ENCODE peak calls at places on chromosomes 1 and 21, in eight cellular contexts. J, G, P, E, U, Z, M and A are unnamed samples.
A peak's percentile ranks its signal among the peaks of the same experiment; 100 is the strongest.

GRCh38 chr1:217275617-217276398 is 355.1 kb downstream of the GPATCH2 start:
- DNase-seq in J (peak; percentile 74), G (no peak), P (no peak), E (peak; percentile 90), U (no peak), Z (peak; percentile 10), M (no peak), A (peak; percentile 76)

GRCh38 chr1:31414692-31415370 is 1.8 kb downstream of the SERINC2 start:
- DNase-seq in J (no peak), G (no peak), P (peak; percentile 59), E (peak; percentile 33), U (no peak), Z (no peak), M (no peak), A (no peak)

GRCh38 chr1:16204634-16205332 is 7.7 kb downstream of the ARHGEF19 start:
- DNase-seq in J (no peak), G (peak; percentile 64), P (peak; percentile 88), E (no peak), U (no peak), Z (no peak), M (peak; percentile 46), A (no peak)

GRCh38 chr21:43916076-43916475 is 51.1 kb downstream of the AGPAT3 start:
- DNase-seq in J (no peak), G (no peak), P (no peak), E (no peak), U (no peak), Z (no peak), M (no peak), A (no peak)

GRCh38 chr1:12438349-12438924 is 179.6 kb downstream of the DHRS3 start:
- DNase-seq in J (no peak), G (no peak), P (no peak), E (no peak), U (no peak), Z (no peak), M (no peak), A (no peak)

GRCh38 chr1:235105051-235106043 is 23.3 kb downstream of the TOMM20 start:
- DNase-seq in J (no peak), G (no peak), P (peak; percentile 49), E (peak; percentile 41), U (no peak), Z (peak; percentile 59), M (no peak), A (no peak)

GRCh38 chr1:207962716-207963428 is 51.9 kb upstream of the CD34 start:
- DNase-seq in J (peak; percentile 54), G (peak; percentile 45), P (no peak), E (peak; percentile 41), U (no peak), Z (peak; percentile 26), M (peak; percentile 71), A (no peak)

GRCh38 chr1:156062189-156062588 is 1.2 kb downstream of the RAB25 start:
- DNase-seq in J (no peak), G (peak; percentile 40), P (peak; percentile 57), E (no peak), U (no peak), Z (no peak), M (no peak), A (no peak)

GRCh38 chr1:53046930-53047329 is 15.1 kb upstream of the PODN start:
- DNase-seq in J (peak; percentile 82), G (no peak), P (peak; percentile 62), E (peak; percentile 73), U (no peak), Z (peak; percentile 34), M (peak; percentile 54), A (no peak)

GRCh38 chr1:241802849-241803248 is 45.2 kb upstream of the EXO1 start:
- DNase-seq in J (no peak), G (no peak), P (no peak), E (peak; percentile 16), U (no peak), Z (no peak), M (no peak), A (no peak)

GRCh38 chr1:91697322-91698260 is 188.4 kb downstream of the TGFBR3 start:
- DNase-seq in J (peak; percentile 92), G (no peak), P (no peak), E (peak; percentile 96), U (no peak), Z (no peak), M (no peak), A (peak; percentile 78)

GRCh38 chr1:7975212-7975865 is 13.8 kb downstream of the PARK7 start:
- DNase-seq in J (peak; percentile 86), G (peak; percentile 91), P (peak; percentile 94), E (peak; percentile 78), U (no peak), Z (peak; percentile 64), M (peak; percentile 66), A (peak; percentile 28)

GRCh38 chr1:229769809-229770208 is 143.8 kb downstream of the URB2 start:
- DNase-seq in J (no peak), G (no peak), P (no peak), E (no peak), U (no peak), Z (no peak), M (no peak), A (no peak)

GRCh38 chr1:174998569-174999215 is 1.1 kb upstream of the CACYBP start:
- DNase-seq in J (peak; percentile 55), G (peak; percentile 75), P (peak; percentile 63), E (peak; percentile 63), U (no peak), Z (peak; percentile 54), M (no peak), A (no peak)

GRCh38 chr21:35438643-35439404 is 389.7 kb upstream of the RUNX1 start:
- DNase-seq in J (peak; percentile 23), G (peak; percentile 24), P (peak; percentile 49), E (no peak), U (no peak), Z (no peak), M (no peak), A (no peak)

GRCh38 chr1:17588048-17588781 is 48.7 kb downstream of the ARHGEF10L start:
- DNase-seq in J (peak; percentile 64), G (peak; percentile 91), P (peak; percentile 88), E (peak; percentile 48), U (peak; percentile 39), Z (peak; percentile 79), M (peak; percentile 77), A (no peak)

GRCh38 chr1:88917321-88918025 is 26.1 kb upstream of the GTF2B start:
- DNase-seq in J (no peak), G (no peak), P (no peak), E (peak; percentile 5), U (no peak), Z (no peak), M (no peak), A (no peak)

GRCh38 chr1:207076181-207076949 is 12.3 kb upstream of the C4BPB start:
- DNase-seq in J (peak; percentile 13), G (no peak), P (peak; percentile 10), E (peak; percentile 11), U (no peak), Z (no peak), M (no peak), A (no peak)

DNA sequence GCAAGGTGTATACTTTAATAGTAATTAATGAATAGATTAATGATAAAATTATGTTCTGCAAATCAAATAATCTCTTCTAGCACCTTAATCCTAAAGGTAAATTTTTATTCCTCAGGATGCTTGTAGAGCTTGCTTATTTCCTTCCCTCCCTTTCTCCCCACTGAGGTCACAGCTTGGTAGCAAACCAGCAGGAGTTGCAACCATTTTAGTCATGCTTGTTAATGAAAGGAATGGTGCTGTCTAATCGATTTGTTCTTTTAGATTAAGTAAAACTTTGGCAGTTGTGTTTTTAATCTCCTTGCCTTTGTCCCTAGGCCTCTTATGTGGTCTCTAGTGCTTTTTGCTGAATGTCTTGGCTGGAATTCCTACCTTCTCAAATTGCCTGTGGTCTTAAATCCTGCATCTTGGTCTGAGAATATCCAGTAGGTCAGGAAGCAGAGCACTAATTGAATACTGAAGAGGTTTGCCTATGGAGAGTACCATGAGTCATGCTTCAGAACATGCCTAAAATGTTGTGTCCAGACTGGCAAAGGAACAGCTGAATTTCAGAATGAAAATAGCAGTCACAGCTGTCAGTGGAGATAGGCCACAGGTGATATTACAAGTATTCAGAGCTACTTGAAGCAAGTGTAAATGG is 36.3 kb upstream of the RWDD3 start:
- DNase-seq in J (peak; percentile 19), G (no peak), P (no peak), E (peak; percentile 47), U (no peak), Z (no peak), M (no peak), A (peak; percentile 44)
- H3K4me3 ChIP-seq in J (no peak overlapping the region), G (no peak overlapping the region), P (no peak overlapping the region), E (no peak overlapping the region), U (no peak overlapping the region), Z (no peak overlapping the region), M (no peak overlapping the region), A (no peak overlapping the region)

GRCh38 chr1:116804736-116805135 is 50.5 kb downstream of the CD2 start:
- DNase-seq in J (no peak), G (no peak), P (no peak), E (no peak), U (no peak), Z (no peak), M (no peak), A (no peak)

GRCh38 chr1:116806245-116806644 is 52.0 kb downstream of the CD2 start:
- DNase-seq in J (no peak), G (no peak), P (no peak), E (no peak), U (no peak), Z (no peak), M (no peak), A (no peak)

GRCh38 chr1:116807394-116807793 is 53.2 kb downstream of the CD2 start:
- DNase-seq in J (no peak), G (no peak), P (no peak), E (no peak), U (no peak), Z (no peak), M (no peak), A (no peak)

GRCh38 chr1:116806671-116807070 is 52.4 kb downstream of the CD2 start:
- DNase-seq in J (no peak), G (no peak), P (no peak), E (no peak), U (no peak), Z (no peak), M (no peak), A (no peak)

GRCh38 chr1:116805398-116805797 is 51.2 kb downstream of the CD2 start:
- DNase-seq in J (no peak), G (no peak), P (no peak), E (no peak), U (no peak), Z (no peak), M (no peak), A (no peak)
- H3K4me3 ChIP-seq in J (no peak overlapping the region), G (no peak overlapping the region), P (no peak overlapping the region), E (no peak overlapping the region), U (no peak overlapping the region), Z (no peak overlapping the region), M (no peak overlapping the region), A (no peak overlapping the region)

DNA sequence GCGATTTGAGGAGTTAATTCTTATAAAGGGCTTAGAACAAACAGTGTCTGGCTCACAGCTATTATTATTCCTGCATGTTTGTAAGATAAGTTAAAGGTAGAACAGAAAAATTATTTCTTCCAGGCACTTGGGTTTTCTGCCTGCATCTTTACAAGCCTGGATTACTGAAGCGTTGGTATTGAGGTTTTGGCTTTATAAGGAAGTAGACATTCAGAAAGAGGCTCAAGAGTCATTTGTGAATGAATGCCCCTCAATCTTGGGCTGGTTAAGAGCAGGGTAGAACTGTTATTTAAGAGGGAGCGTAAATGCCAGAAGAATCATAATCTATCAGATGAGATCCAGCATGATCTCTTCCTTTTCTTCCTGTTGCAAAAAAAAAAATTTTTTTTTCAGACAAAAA is 77.3 kb upstream of the ARID1A start:
- DNase-seq in J (no peak), G (no peak), P (no peak), E (no peak), U (no peak), Z (no peak), M (no peak), A (no peak)
- H3K4me3 ChIP-seq in J (no peak overlapping the region), G (no peak overlapping the region), P (no peak overlapping the region), E (no peak overlapping the region), U (no peak overlapping the region), Z (no peak overlapping the region), M (no peak overlapping the region), A (no peak overlapping the region)

GRCh38 chr1:186297439-186297838 is 77.6 kb downstream of the TPR start:
- DNase-seq in J (no peak), G (no peak), P (no peak), E (no peak), U (no peak), Z (no peak), M (no peak), A (no peak)
- H3K4me3 ChIP-seq in J (no peak overlapping the region), G (no peak overlapping the region), P (no peak overlapping the region), E (no peak overlapping the region), U (no peak overlapping the region), Z (no peak overlapping the region), M (no peak overlapping the region), A (no peak overlapping the region)